ENCODE peak calls at places on chromosomes 4 and X, in nine cellular contexts. B is body of pancreas, V is endothelial cell of umbilical vein, H is GM12865, M is A549, J is IMR-90, K is pancreas, Z is neural crest cell, X is SK-N-SH. L is an unnamed sample.

GRCh38 chr4:11596989-11597388 is 168.3 kb upstream of the HS3ST1 start:
- DNase-seq in B (no peak), V (no peak), H (no peak), M (no peak), J (no peak), K (no peak), Z (no peak), X (no peak), L (no peak)

GRCh38 chr4:173318648-173319211 is 15.4 kb downstream of the HMGB2 start:
- DNase-seq in B (no peak), V (peak; percentile 67), H (no peak), M (peak; percentile 13), J (peak; percentile 74), K (no peak), Z (no peak), X (peak; percentile 18), L (no peak)

GRCh38 chrX:104098151-104098808 is 14.0 kb upstream of the ZCCHC18 start:
- DNase-seq in B (peak; percentile 50), V (peak; percentile 74), H (peak; percentile 79), M (peak; percentile 79), J (peak; percentile 77), K (no peak), Z (peak; percentile 43), X (peak; percentile 52), L (peak; percentile 61)

GRCh38 chrX:40132751-40133150 is 35.0 kb upstream of the BCOR start:
- DNase-seq in B (peak; percentile 80), V (peak; percentile 58), H (no peak), M (peak; percentile 74), J (peak; percentile 81), K (no peak), Z (no peak), X (no peak), L (no peak)

GRCh38 chr4:47837582-47838294 is at the start of gene CORIN:
- DNase-seq in B (peak; percentile 44), V (no peak), H (no peak), M (no peak), J (no peak), K (peak; percentile 72), Z (no peak), X (no peak), L (peak; percentile 53)

GRCh38 chrX:36897690-36898089 is 110.5 kb upstream of the FAM47C start:
- DNase-seq in B (no peak), V (no peak), H (no peak), M (no peak), J (no peak), K (no peak), Z (no peak), X (no peak), L (no peak)

GRCh38 chrX:135977611-135978010 is 3.8 kb upstream of the MMGT1 start:
- DNase-seq in B (no peak), V (no peak), H (no peak), M (peak; percentile 57), J (peak; percentile 77), K (no peak), Z (no peak), X (no peak), L (no peak)

GRCh38 chr4:70437212-70437611 is 34.8 kb upstream of the MUC7 start:
- DNase-seq in B (no peak), V (no peak), H (no peak), M (no peak), J (no peak), K (no peak), Z (peak; percentile 4), X (no peak), L (no peak)

GRCh38 chrX:134255555-134255954 is 18.6 kb downstream of the CCDC160 start:
- DNase-seq in B (no peak), V (no peak), H (no peak), M (no peak), J (no peak), K (no peak), Z (no peak), X (no peak), L (no peak)

GRCh38 chr4:148764720-148765119 is 322.5 kb upstream of the NR3C2 start:
- DNase-seq in B (no peak), V (no peak), H (no peak), M (no peak), J (no peak), K (no peak), Z (no peak), X (no peak), L (no peak)

GRCh38 chr4:148770848-148771247 is 328.6 kb upstream of the NR3C2 start:
- DNase-seq in B (no peak), V (peak; percentile 44), H (no peak), M (no peak), J (peak; percentile 43), K (no peak), Z (no peak), X (no peak), L (no peak)

GRCh38 chr4:148773313-148773712 is 331.1 kb upstream of the NR3C2 start:
- DNase-seq in B (no peak), V (no peak), H (no peak), M (no peak), J (no peak), K (no peak), Z (no peak), X (no peak), L (no peak)

GRCh38 chr4:148774134-148774533 is 331.9 kb upstream of the NR3C2 start:
- DNase-seq in B (no peak), V (no peak), H (no peak), M (no peak), J (no peak), K (no peak), Z (no peak), X (no peak), L (no peak)

GRCh38 chr4:148770377-148770776 is 328.2 kb upstream of the NR3C2 start:
- DNase-seq in B (no peak), V (no peak), H (no peak), M (no peak), J (no peak), K (no peak), Z (no peak), X (no peak), L (no peak)
- TF ChIP-seq CTCF in B (peak; percentile 26), V (no peak), H (no peak), M (no peak), J (no peak), K (no peak), Z (no peak), X (no peak), L (peak; percentile 14)

GRCh38 chr4:143581331-143581961 is 67.9 kb downstream of the SMARCA5 start:
- DNase-seq in B (no peak), V (peak; percentile 47), H (no peak), M (no peak), J (no peak), K (no peak), Z (no peak), X (no peak), L (no peak)
- TF ChIP-seq CTCF in B (no peak), V (no peak), H (no peak), M (no peak), J (no peak), K (no peak), Z (no peak), X (no peak), L (no peak)

GRCh38 chrX:16469870-16470269 is 180.1 kb upstream of the S100G start:
- DNase-seq in B (peak; percentile 29), V (no peak), H (peak; percentile 3), M (peak; percentile 11), J (no peak), K (no peak), Z (no peak), X (no peak), L (no peak)
- TF ChIP-seq CTCF in B (peak; percentile 36), V (no peak), H (peak; percentile 3), M (no peak), J (no peak), K (no peak), Z (no peak), X (peak; percentile 26), L (no peak)

GRCh38 chrX:53171356-53171755 is 53.7 kb downstream of the KDM5C start:
- DNase-seq in B (no peak), V (no peak), H (no peak), M (no peak), J (no peak), K (no peak), Z (no peak), X (no peak), L (no peak)
- TF ChIP-seq CTCF in B (no peak), V (no peak), H (no peak), M (no peak), J (no peak), K (no peak), Z (no peak), X (no peak), L (no peak)

GRCh38 chrX:131816551-131817136 is 206.5 kb upstream of the STK26 start:
- DNase-seq in B (peak; percentile 88), V (peak; percentile 42), H (peak; percentile 35), M (peak; percentile 58), J (peak; percentile 74), K (no peak), Z (no peak), X (peak; percentile 51), L (peak; percentile 58)
- TF ChIP-seq CTCF in B (peak; percentile 84), V (no peak), H (no peak), M (peak; percentile 32), J (peak; percentile 54), K (no peak), Z (no peak), X (peak; percentile 59), L (no peak)

GRCh38 chrX:129347291-129347690 is 176.0 kb downstream of the SMARCA1 start:
- DNase-seq in B (no peak), V (no peak), H (peak; percentile 1), M (peak; percentile 17), J (no peak), K (no peak), Z (no peak), X (no peak), L (no peak)
- TF ChIP-seq CTCF in B (no peak), V (peak; percentile 12), H (peak; percentile 26), M (no peak), J (no peak), K (no peak), Z (peak; percentile 41), X (no peak), L (no peak)

GRCh38 chrX:19040373-19040772 is 56.5 kb upstream of the PHKA2 start:
- DNase-seq in B (no peak), V (peak; percentile 1), H (peak; percentile 6), M (no peak), J (no peak), K (no peak), Z (no peak), X (no peak), L (no peak)
- TF ChIP-seq CTCF in B (peak; percentile 36), V (no peak), H (no peak), M (peak; percentile 63), J (peak; percentile 32), K (no peak), Z (peak; percentile 63), X (peak; percentile 66), L (peak; percentile 40)

GRCh38 chr4:150867148-150867547 is 147.9 kb downstream of the LRBA start:
- DNase-seq in B (no peak), V (peak; percentile 84), H (peak; percentile 85), M (peak; percentile 77), J (peak; percentile 81), K (no peak), Z (peak; percentile 30), X (peak; percentile 62), L (peak; percentile 45)
- TF ChIP-seq CTCF in B (peak; percentile 82), V (peak; percentile 30), H (peak; percentile 50), M (peak; percentile 65), J (peak; percentile 76), K (peak; percentile 35), Z (peak; percentile 83), X (peak; percentile 75), L (peak; percentile 70)

L was measured in activated CD8-positive, alpha-beta T cell treated with anti-CD3 and anti-CD28 coated beads for 36 hours.